ENCODE peak calls at places on chromosomes 13 and 19, in seven cellular contexts. One of them, this sample, is unnamed.
A peak's percentile ranks its signal among the peaks of the same experiment; 100 is the strongest.

GRCh38 chr19:55353803-55354697 is 469 bp downstream of the COX6B2 start:
- DNase-seq in AG10803: no peak
- DNase-seq in left ventricle myocardium inferior: peak; percentile 65
- DNase-seq in activated CD8-positive, alpha-beta memory T cell treated with anti-CD3 and anti-CD28 coated beads for 48 hours: no peak
- DNase-seq in epithelial cell of esophagus: peak; percentile 70
- DNase-seq in T-helper 17 cell: peak; percentile 70
- DNase-seq in uterus: peak; percentile 54
- DNase-seq in this sample: peak; percentile 93

GRCh38 chr13:44759723-44760360 is 183.7 kb upstream of the TSC22D1 start:
- DNase-seq in uterus: no peak
- DNase-seq in epithelial cell of esophagus: peak; percentile 83
- DNase-seq in activated CD8-positive, alpha-beta memory T cell treated with anti-CD3 and anti-CD28 coated beads for 48 hours: no peak
- DNase-seq in left ventricle myocardium inferior: peak; percentile 19
- DNase-seq in T-helper 17 cell: no peak
- DNase-seq in AG10803: no peak
- DNase-seq in this sample: no peak

GRCh38 chr19:35828694-35829301 is 16.2 kb upstream of the PRODH2 start:
- DNase-seq in T-helper 17 cell: no peak
- DNase-seq in AG10803: peak; percentile 50
- DNase-seq in epithelial cell of esophagus: peak; percentile 72
- DNase-seq in left ventricle myocardium inferior: peak; percentile 53
- DNase-seq in uterus: peak; percentile 29
- DNase-seq in activated CD8-positive, alpha-beta memory T cell treated with anti-CD3 and anti-CD28 coated beads for 48 hours: no peak
- DNase-seq in this sample: no peak

GRCh38 chr13:41746259-41746658 is 214.7 kb downstream of the VWA8 start:
- DNase-seq in AG10803: peak; percentile 77
- DNase-seq in activated CD8-positive, alpha-beta memory T cell treated with anti-CD3 and anti-CD28 coated beads for 48 hours: no peak
- DNase-seq in T-helper 17 cell: no peak
- DNase-seq in left ventricle myocardium inferior: no peak
- DNase-seq in uterus: no peak
- DNase-seq in epithelial cell of esophagus: peak; percentile 41
- DNase-seq in this sample: no peak

GRCh38 chr13:28551498-28551895 is 56.6 kb upstream of the FLT1 start:
- DNase-seq in T-helper 17 cell: no peak
- DNase-seq in activated CD8-positive, alpha-beta memory T cell treated with anti-CD3 and anti-CD28 coated beads for 48 hours: no peak
- DNase-seq in uterus: no peak
- DNase-seq in epithelial cell of esophagus: no peak
- DNase-seq in AG10803: no peak
- DNase-seq in left ventricle myocardium inferior: no peak
- DNase-seq in this sample: no peak

GRCh38 chr13:99272481-99272880 is 14.3 kb upstream of the GPR18 start:
- DNase-seq in activated CD8-positive, alpha-beta memory T cell treated with anti-CD3 and anti-CD28 coated beads for 48 hours: no peak
- DNase-seq in AG10803: no peak
- DNase-seq in epithelial cell of esophagus: no peak
- DNase-seq in T-helper 17 cell: no peak
- DNase-seq in left ventricle myocardium inferior: no peak
- DNase-seq in uterus: no peak
- DNase-seq in this sample: no peak

GRCh38 chr19:16571689-16572331 is 405 bp downstream of the SLC35E1 start:
- DNase-seq in activated CD8-positive, alpha-beta memory T cell treated with anti-CD3 and anti-CD28 coated beads for 48 hours: no peak
- DNase-seq in left ventricle myocardium inferior: no peak
- DNase-seq in epithelial cell of esophagus: peak; percentile 51
- DNase-seq in AG10803: peak; percentile 13
- DNase-seq in uterus: no peak
- DNase-seq in T-helper 17 cell: no peak
- DNase-seq in this sample: no peak

GRCh38 chr19:45922281-45922680 is 7.7 kb upstream of the NANOS2 start:
- DNase-seq in T-helper 17 cell: no peak
- DNase-seq in activated CD8-positive, alpha-beta memory T cell treated with anti-CD3 and anti-CD28 coated beads for 48 hours: no peak
- DNase-seq in uterus: no peak
- DNase-seq in AG10803: no peak
- DNase-seq in epithelial cell of esophagus: no peak
- DNase-seq in left ventricle myocardium inferior: no peak
- DNase-seq in this sample: peak; percentile 36

GRCh38 chr19:2266183-2266993 is 10.2 kb upstream of the JSRP1 start:
- DNase-seq in T-helper 17 cell: no peak
- DNase-seq in left ventricle myocardium inferior: peak; percentile 89
- DNase-seq in AG10803: peak; percentile 75
- DNase-seq in activated CD8-positive, alpha-beta memory T cell treated with anti-CD3 and anti-CD28 coated beads for 48 hours: no peak
- DNase-seq in epithelial cell of esophagus: peak; percentile 71
- DNase-seq in uterus: peak; percentile 78
- DNase-seq in this sample: no peak

GRCh38 chr13:83796364-83796763 is 85.9 kb downstream of the SLITRK1 start:
- DNase-seq in activated CD8-positive, alpha-beta memory T cell treated with anti-CD3 and anti-CD28 coated beads for 48 hours: no peak
- DNase-seq in epithelial cell of esophagus: no peak
- DNase-seq in uterus: peak; percentile 13
- DNase-seq in left ventricle myocardium inferior: no peak
- DNase-seq in T-helper 17 cell: no peak
- DNase-seq in AG10803: no peak
- DNase-seq in this sample: no peak

GRCh38 chr19:13850910-13851753 is 25.8 kb upstream of the NANOS3 start:
- DNase-seq in epithelial cell of esophagus: peak; percentile 94
- DNase-seq in activated CD8-positive, alpha-beta memory T cell treated with anti-CD3 and anti-CD28 coated beads for 48 hours: no peak
- DNase-seq in left ventricle myocardium inferior: peak; percentile 79
- DNase-seq in uterus: peak; percentile 95
- DNase-seq in T-helper 17 cell: peak; percentile 71
- DNase-seq in AG10803: peak; percentile 95
- DNase-seq in this sample: no peak

GRCh38 chr19:30873691-30874090 is 475.5 kb downstream of the TSHZ3 start:
- DNase-seq in T-helper 17 cell: no peak
- DNase-seq in uterus: no peak
- DNase-seq in activated CD8-positive, alpha-beta memory T cell treated with anti-CD3 and anti-CD28 coated beads for 48 hours: no peak
- DNase-seq in epithelial cell of esophagus: no peak
- DNase-seq in left ventricle myocardium inferior: no peak
- DNase-seq in AG10803: no peak
- DNase-seq in this sample: no peak

GRCh38 chr19:50912727-50913716 is 1.8 kb upstream of the KLK4 start:
- DNase-seq in activated CD8-positive, alpha-beta memory T cell treated with anti-CD3 and anti-CD28 coated beads for 48 hours: no peak
- DNase-seq in T-helper 17 cell: no peak
- DNase-seq in left ventricle myocardium inferior: no peak
- DNase-seq in epithelial cell of esophagus: no peak
- DNase-seq in uterus: no peak
- DNase-seq in AG10803: no peak
- DNase-seq in this sample: no peak

GRCh38 chr19:15257782-15258181 is 25.5 kb upstream of the EPHX3 start:
- DNase-seq in left ventricle myocardium inferior: no peak
- DNase-seq in epithelial cell of esophagus: no peak
- DNase-seq in AG10803: no peak
- DNase-seq in activated CD8-positive, alpha-beta memory T cell treated with anti-CD3 and anti-CD28 coated beads for 48 hours: no peak
- DNase-seq in T-helper 17 cell: no peak
- DNase-seq in uterus: no peak
- DNase-seq in this sample: no peak

GRCh38 chr19:4456566-4456842 is 1.1 kb downstream of the UBXN6 start:
- DNase-seq in epithelial cell of esophagus: peak; percentile 70
- DNase-seq in T-helper 17 cell: no peak
- DNase-seq in activated CD8-positive, alpha-beta memory T cell treated with anti-CD3 and anti-CD28 coated beads for 48 hours: no peak
- DNase-seq in left ventricle myocardium inferior: no peak
- DNase-seq in uterus: no peak
- DNase-seq in AG10803: peak; percentile 74
- DNase-seq in this sample: peak; percentile 76

GRCh38 chr19:45130888-45131615 is 29.7 kb downstream of the NKPD1 start:
- DNase-seq in left ventricle myocardium inferior: no peak
- DNase-seq in uterus: no peak
- DNase-seq in activated CD8-positive, alpha-beta memory T cell treated with anti-CD3 and anti-CD28 coated beads for 48 hours: no peak
- DNase-seq in T-helper 17 cell: no peak
- DNase-seq in epithelial cell of esophagus: peak; percentile 61
- DNase-seq in AG10803: no peak
- DNase-seq in this sample: peak; percentile 87

GRCh38 chr19:35006342-35006998 is 6.3 kb downstream of the GRAMD1A start:
- DNase-seq in T-helper 17 cell: no peak
- DNase-seq in activated CD8-positive, alpha-beta memory T cell treated with anti-CD3 and anti-CD28 coated beads for 48 hours: no peak
- DNase-seq in uterus: no peak
- DNase-seq in left ventricle myocardium inferior: no peak
- DNase-seq in AG10803: no peak
- DNase-seq in epithelial cell of esophagus: peak; percentile 86
- DNase-seq in this sample: no peak

GRCh38 chr19:7679017-7679720 is 1.5 kb upstream of the TRAPPC5 start:
- DNase-seq in T-helper 17 cell: peak; percentile 61
- DNase-seq in activated CD8-positive, alpha-beta memory T cell treated with anti-CD3 and anti-CD28 coated beads for 48 hours: no peak
- DNase-seq in uterus: no peak
- DNase-seq in left ventricle myocardium inferior: no peak
- DNase-seq in epithelial cell of esophagus: peak; percentile 14
- DNase-seq in AG10803: no peak
- DNase-seq in this sample: peak; percentile 76

GRCh38 chr13:55728229-55728628 is 1412.5 kb upstream of the PRR20A start:
- DNase-seq in uterus: no peak
- DNase-seq in epithelial cell of esophagus: no peak
- DNase-seq in T-helper 17 cell: no peak
- DNase-seq in AG10803: no peak
- DNase-seq in activated CD8-positive, alpha-beta memory T cell treated with anti-CD3 and anti-CD28 coated beads for 48 hours: no peak
- DNase-seq in left ventricle myocardium inferior: no peak
- DNase-seq in this sample: no peak

GRCh38 chr19:40609561-40610395 is 8.6 kb downstream of the LTBP4 start:
- DNase-seq in uterus: peak; percentile 95
- DNase-seq in left ventricle myocardium inferior: peak; percentile 90
- DNase-seq in epithelial cell of esophagus: peak; percentile 85
- DNase-seq in activated CD8-positive, alpha-beta memory T cell treated with anti-CD3 and anti-CD28 coated beads for 48 hours: peak; percentile 88
- DNase-seq in T-helper 17 cell: peak; percentile 82
- DNase-seq in AG10803: peak; percentile 88
- DNase-seq in this sample: peak; percentile 69

GRCh38 chr13:46354143-46355087 is 32.6 kb downstream of the RUBCNL start:
- DNase-seq in left ventricle myocardium inferior: no peak
- DNase-seq in uterus: no peak
- DNase-seq in T-helper 17 cell: no peak
- DNase-seq in epithelial cell of esophagus: peak; percentile 89
- DNase-seq in AG10803: peak; percentile 96
- DNase-seq in activated CD8-positive, alpha-beta memory T cell treated with anti-CD3 and anti-CD28 coated beads for 48 hours: no peak
- DNase-seq in this sample: no peak

GRCh38 chr19:55178781-55179569 is 1.1 kb downstream of the SYT5 start:
- DNase-seq in activated CD8-positive, alpha-beta memory T cell treated with anti-CD3 and anti-CD28 coated beads for 48 hours: peak; percentile 79
- DNase-seq in epithelial cell of esophagus: peak; percentile 72
- DNase-seq in T-helper 17 cell: peak; percentile 94
- DNase-seq in uterus: peak; percentile 34
- DNase-seq in left ventricle myocardium inferior: peak; percentile 46
- DNase-seq in AG10803: peak; percentile 71
- DNase-seq in this sample: peak; percentile 94

GRCh38 chr19:58513694-58514563 is 2.1 kb upstream of the SLC27A5 start:
- DNase-seq in T-helper 17 cell: peak; percentile 90
- DNase-seq in activated CD8-positive, alpha-beta memory T cell treated with anti-CD3 and anti-CD28 coated beads for 48 hours: peak; percentile 94
- DNase-seq in AG10803: peak; percentile 84
- DNase-seq in left ventricle myocardium inferior: peak; percentile 88
- DNase-seq in uterus: peak; percentile 69
- DNase-seq in epithelial cell of esophagus: peak; percentile 93
- DNase-seq in this sample: peak; percentile 99

GRCh38 chr19:44574201-44574950 is 39.0 kb upstream of the IGSF23 start:
- DNase-seq in AG10803: no peak
- DNase-seq in activated CD8-positive, alpha-beta memory T cell treated with anti-CD3 and anti-CD28 coated beads for 48 hours: no peak
- DNase-seq in epithelial cell of esophagus: no peak
- DNase-seq in T-helper 17 cell: no peak
- DNase-seq in uterus: no peak
- DNase-seq in left ventricle myocardium inferior: no peak
- DNase-seq in this sample: no peak

GRCh38 chr19:34985249-34986022 is 14.7 kb upstream of the GRAMD1A start:
- DNase-seq in activated CD8-positive, alpha-beta memory T cell treated with anti-CD3 and anti-CD28 coated beads for 48 hours: no peak
- DNase-seq in uterus: peak; percentile 58
- DNase-seq in AG10803: peak; percentile 41
- DNase-seq in T-helper 17 cell: no peak
- DNase-seq in epithelial cell of esophagus: peak; percentile 23
- DNase-seq in left ventricle myocardium inferior: peak; percentile 65
- DNase-seq in this sample: no peak

GRCh38 chr13:77891486-77891885 is 27.1 kb downstream of the EDNRB start:
- DNase-seq in left ventricle myocardium inferior: no peak
- DNase-seq in epithelial cell of esophagus: no peak
- DNase-seq in T-helper 17 cell: no peak
- DNase-seq in uterus: no peak
- DNase-seq in AG10803: no peak
- DNase-seq in activated CD8-positive, alpha-beta memory T cell treated with anti-CD3 and anti-CD28 coated beads for 48 hours: no peak
- DNase-seq in this sample: no peak

GRCh38 chr19:39542198-39542597 is 2.2 kb upstream of the EID2 start:
- DNase-seq in uterus: no peak
- DNase-seq in left ventricle myocardium inferior: no peak
- DNase-seq in activated CD8-positive, alpha-beta memory T cell treated with anti-CD3 and anti-CD28 coated beads for 48 hours: no peak
- DNase-seq in AG10803: no peak
- DNase-seq in epithelial cell of esophagus: peak; percentile 20
- DNase-seq in T-helper 17 cell: no peak
- DNase-seq in this sample: no peak

GRCh38 chr13:27635256-27635655 is 13.6 kb downstream of the POLR1D start:
- DNase-seq in T-helper 17 cell: no peak
- DNase-seq in AG10803: no peak
- DNase-seq in epithelial cell of esophagus: peak; percentile 38
- DNase-seq in activated CD8-positive, alpha-beta memory T cell treated with anti-CD3 and anti-CD28 coated beads for 48 hours: no peak
- DNase-seq in left ventricle myocardium inferior: no peak
- DNase-seq in uterus: no peak
- DNase-seq in this sample: no peak

GRCh38 chr19:42275517-42275916 is 6.5 kb downstream of the CIC start:
- DNase-seq in epithelial cell of esophagus: no peak
- DNase-seq in uterus: no peak
- DNase-seq in left ventricle myocardium inferior: no peak
- DNase-seq in AG10803: no peak
- DNase-seq in T-helper 17 cell: no peak
- DNase-seq in activated CD8-positive, alpha-beta memory T cell treated with anti-CD3 and anti-CD28 coated beads for 48 hours: no peak
- DNase-seq in this sample: no peak

GRCh38 chr13:37701972-37702371 is 103.4 kb upstream of the POSTN start:
- DNase-seq in uterus: peak; percentile 49
- DNase-seq in AG10803: peak; percentile 98
- DNase-seq in activated CD8-positive, alpha-beta memory T cell treated with anti-CD3 and anti-CD28 coated beads for 48 hours: no peak
- DNase-seq in T-helper 17 cell: no peak
- DNase-seq in left ventricle myocardium inferior: no peak
- DNase-seq in epithelial cell of esophagus: peak; percentile 84
- DNase-seq in this sample: no peak

GRCh38 chr13:32232263-32232662 is 82.9 kb downstream of the ZAR1L start:
- DNase-seq in epithelial cell of esophagus: no peak
- DNase-seq in left ventricle myocardium inferior: no peak
- DNase-seq in T-helper 17 cell: no peak
- DNase-seq in uterus: no peak
- DNase-seq in activated CD8-positive, alpha-beta memory T cell treated with anti-CD3 and anti-CD28 coated beads for 48 hours: no peak
- DNase-seq in AG10803: no peak
- DNase-seq in this sample: no peak

GRCh38 chr19:45889210-45889885 is 3.4 kb upstream of the IRF2BP1 start:
- DNase-seq in uterus: no peak
- DNase-seq in AG10803: no peak
- DNase-seq in T-helper 17 cell: no peak
- DNase-seq in epithelial cell of esophagus: no peak
- DNase-seq in activated CD8-positive, alpha-beta memory T cell treated with anti-CD3 and anti-CD28 coated beads for 48 hours: no peak
- DNase-seq in left ventricle myocardium inferior: no peak
- DNase-seq in this sample: no peak

GRCh38 chr19:16325161-16325527 is 518 bp downstream of the KLF2 start:
- DNase-seq in T-helper 17 cell: peak; percentile 37
- DNase-seq in uterus: no peak
- DNase-seq in activated CD8-positive, alpha-beta memory T cell treated with anti-CD3 and anti-CD28 coated beads for 48 hours: no peak
- DNase-seq in AG10803: peak; percentile 31
- DNase-seq in epithelial cell of esophagus: no peak
- DNase-seq in left ventricle myocardium inferior: peak; percentile 59
- DNase-seq in this sample: peak; percentile 67

GRCh38 chr13:96032717-96033116 is 20.5 kb downstream of the UGGT2 start:
- DNase-seq in epithelial cell of esophagus: no peak
- DNase-seq in AG10803: no peak
- DNase-seq in uterus: no peak
- DNase-seq in left ventricle myocardium inferior: no peak
- DNase-seq in T-helper 17 cell: no peak
- DNase-seq in activated CD8-positive, alpha-beta memory T cell treated with anti-CD3 and anti-CD28 coated beads for 48 hours: no peak
- DNase-seq in this sample: no peak